ENCODE peak calls at places on chromosomes 13 and 19, in nine cellular contexts. T is hepatocyte; Z is AG04450; S is body of pancreas; O is neuronal stem cell; Y is A549; U is tibial nerve; F is iPS DF 6.9; Q is effector memory CD4-positive, alpha-beta T cell. M is an unnamed sample.

GRCh38 chr19:14460935-14461334 is 14.2 kb downstream of the PTGER1 start:
- DNase-seq in S (no peak), Q (no peak), U (no peak), Z (no peak), T (no peak), F (no peak), O (no peak), Y (no peak), M (no peak)

GRCh38 chr19:27794444-27795042 is 1418.4 kb downstream of the UQCRFS1 start:
- DNase-seq in S (no peak), Q (no peak), Y (no peak), Z (no peak), T (peak; percentile 57), U (no peak), O (peak; percentile 3), F (no peak), M (no peak)

GRCh38 chr13:32838985-32839384 is 177.2 kb upstream of the KL start:
- DNase-seq in Q (no peak), Y (no peak), U (no peak), Z (no peak), F (no peak), S (no peak), T (peak; percentile 71), O (no peak), M (no peak)

GRCh38 chr13:70203661-70204229 is 95.5 kb upstream of the KLHL1 start:
- DNase-seq in Q (no peak), O (no peak), Z (no peak), Y (no peak), T (no peak), S (no peak), U (no peak), F (peak; percentile 11), M (no peak)

GRCh38 chr19:18291590-18292459 is 10.4 kb upstream of the JUND start:
- DNase-seq in U (peak; percentile 71), S (peak; percentile 70), Q (peak; percentile 73), T (peak; percentile 94), F (no peak), Y (peak; percentile 65), Z (no peak), O (no peak), M (no peak)

GRCh38 chr19:45076029-45076850 is at the start of gene ZNF296:
- DNase-seq in U (peak; percentile 41), S (peak; percentile 77), Z (no peak), T (peak; percentile 90), F (peak; percentile 82), O (peak; percentile 50), Y (peak; percentile 94), Q (peak; percentile 73), M (no peak)

GRCh38 chr19:8510589-8511115 is 3.3 kb downstream of the ZNF414 start:
- DNase-seq in T (no peak), Y (no peak), U (no peak), Z (no peak), Q (no peak), O (no peak), S (no peak), F (no peak), M (no peak)

GRCh38 chr13:32427852-32428580 is at the start of gene N4BP2L1:
- DNase-seq in Q (peak; percentile 84), Y (peak; percentile 13), F (no peak), T (peak; percentile 79), O (no peak), U (peak; percentile 63), S (peak; percentile 81), Z (no peak), M (no peak)

GRCh38 chr19:46107371-46107770 is 17.1 kb downstream of the IGFL3 start:
- DNase-seq in Z (no peak), O (no peak), U (no peak), F (no peak), Q (no peak), S (no peak), Y (no peak), T (no peak), M (no peak)

GRCh38 chr13:102710261-102710679 is 15.4 kb upstream of the METTL21C start:
- DNase-seq in U (no peak), T (no peak), Q (no peak), F (no peak), O (no peak), Z (no peak), S (no peak), Y (no peak), M (no peak)

GRCh38 chr13:60584976-60585375 is 188.0 kb downstream of the TDRD3 start:
- DNase-seq in Q (no peak), S (no peak), Z (no peak), O (no peak), T (peak; percentile 46), F (no peak), U (peak; percentile 20), Y (no peak), M (no peak)

DNA sequence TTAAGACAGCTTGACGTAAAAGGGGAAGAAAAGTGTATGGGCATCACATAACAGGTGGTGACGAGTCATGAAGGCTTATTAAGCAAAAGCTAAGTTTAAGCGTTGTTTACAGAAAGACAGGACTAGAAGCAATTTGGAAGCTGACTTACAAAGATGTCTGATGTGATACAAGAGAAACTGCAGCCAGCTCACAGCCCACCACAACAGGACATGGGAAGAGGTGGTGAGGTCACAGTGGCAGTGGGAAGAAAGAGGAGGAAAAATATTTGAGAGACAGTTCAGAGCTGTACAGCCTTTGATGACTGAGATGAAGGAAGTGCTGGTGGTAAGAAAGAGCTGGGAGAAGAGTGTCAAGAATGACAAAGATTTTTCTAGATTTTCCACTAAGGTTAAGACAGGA is 181.5 kb downstream of the KLF12 start:
- DNase-seq in Y (no peak), Q (no peak), O (no peak), T (no peak), U (no peak), S (no peak), F (no peak), Z (peak; percentile 39), M (no peak)
- H3K9me3 ChIP-seq in Y (no peaks in the 10 kb centered on the region), Q (no peaks in the 10 kb centered on the region), O (no peaks in the 10 kb centered on the region), T (no peaks in the 10 kb centered on the region), U (no peaks in the 10 kb centered on the region), S (no peaks in the 10 kb centered on the region), F (no peaks in the 10 kb centered on the region), Z (no peaks in the 10 kb centered on the region), M (no peaks in the 10 kb centered on the region)

GRCh38 chr13:97004886-97005285 is 10.6 kb upstream of the OXGR1 start:
- DNase-seq in T (no peak), O (no peak), U (no peak), Q (no peak), S (no peak), F (no peak), Y (no peak), Z (no peak), M (no peak)

GRCh38 chr13:97004096-97004876 is 10.0 kb upstream of the OXGR1 start:
- DNase-seq in U (no peak), Q (no peak), O (no peak), T (peak; percentile 22), S (no peak), F (no peak), Z (peak; percentile 18), Y (no peak), M (no peak)

GRCh38 chr13:97001641-97002040 is 7.4 kb upstream of the OXGR1 start:
- DNase-seq in Y (no peak), U (no peak), O (no peak), Q (no peak), S (no peak), F (no peak), T (no peak), Z (no peak), M (no peak)

GRCh38 chr13:97002581-97002980 is 8.3 kb upstream of the OXGR1 start:
- DNase-seq in Y (no peak), S (no peak), F (no peak), T (no peak), O (no peak), Z (no peak), Q (no peak), U (no peak), M (no peak)

GRCh38 chr13:97003071-97003470 is 8.8 kb upstream of the OXGR1 start:
- DNase-seq in S (no peak), O (no peak), Z (no peak), F (no peak), U (no peak), T (no peak), Y (no peak), Q (no peak), M (no peak)
- H3K4me3 ChIP-seq in S (no peak overlapping the region), O (no peak overlapping the region), Z (no peak overlapping the region), F (no peak overlapping the region), U (no peak overlapping the region), T (no peak overlapping the region), Y (no peak overlapping the region), Q (no peak overlapping the region), M (no peak overlapping the region)

GRCh38 chr13:94707400-94708021 is 4.8 kb downstream of the SOX21 start:
- DNase-seq in U (no peak), T (no peak), Q (no peak), Y (peak; percentile 48), F (no peak), S (no peak), O (no peak), Z (no peak), M (peak; percentile 76)

GRCh38 chr13:94705081-94705751 is 7.1 kb downstream of the SOX21 start:
- DNase-seq in S (no peak), F (no peak), O (no peak), Y (no peak), U (no peak), Q (no peak), Z (no peak), T (no peak), M (no peak)

GRCh38 chr13:94706854-94707399 is 5.4 kb downstream of the SOX21 start:
- DNase-seq in F (no peak), T (no peak), Y (no peak), O (peak; percentile 97), U (no peak), S (no peak), Z (no peak), Q (no peak), M (no peak)

GRCh38 chr13:94704347-94705080 is 7.8 kb downstream of the SOX21 start:
- DNase-seq in T (no peak), Y (no peak), F (no peak), S (no peak), Q (no peak), O (no peak), U (no peak), Z (no peak), M (no peak)

DNA sequence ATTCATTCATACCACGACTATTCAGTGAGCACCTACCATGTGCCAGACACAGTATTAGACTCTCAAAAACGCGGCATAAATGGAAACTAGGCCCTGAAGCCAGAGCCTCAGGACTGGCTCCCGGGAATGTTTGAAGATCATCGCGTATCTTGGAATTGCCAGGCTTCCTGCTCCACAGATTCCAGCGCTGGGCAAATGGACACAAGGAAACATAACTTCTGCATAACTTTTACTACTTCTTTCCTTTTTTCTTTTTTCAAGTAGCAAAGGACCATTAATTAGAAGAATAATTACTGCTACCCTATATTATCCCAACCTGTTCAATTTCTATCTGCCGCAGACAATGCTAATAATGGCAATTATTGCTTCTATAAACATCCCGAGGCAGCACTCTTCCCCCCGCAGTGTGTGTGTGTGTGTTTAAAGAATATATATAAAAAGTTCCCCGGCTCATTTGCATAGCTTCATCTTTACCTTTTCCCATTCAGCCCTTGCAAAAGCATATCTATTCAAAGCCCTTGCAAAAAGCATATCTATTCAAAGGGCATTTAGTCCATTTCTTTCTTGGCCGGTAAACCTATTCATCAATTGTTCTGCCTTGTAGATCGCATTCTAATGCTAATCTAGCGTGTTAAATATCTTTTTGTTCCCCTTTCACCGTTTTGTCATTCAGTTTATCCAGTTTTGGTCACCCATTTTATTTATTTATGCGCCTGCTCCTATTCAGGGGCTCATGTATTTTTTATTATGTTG is 6.1 kb downstream of the SOX21 start:
- DNase-seq in T (no peak), Y (no peak), S (no peak), Q (no peak), F (no peak), Z (no peak), O (no peak), U (no peak), M (peak; percentile 34)
- H3K9me3 ChIP-seq in T (no peaks in the 10 kb centered on the region), Y (no peaks in the 10 kb centered on the region), S (no peaks in the 10 kb centered on the region), Q (peaks cover 3% of the 10 kb centered on the region), F (no peaks in the 10 kb centered on the region), Z (peaks cover 24% of the 10 kb centered on the region), O (peaks cover 2% of the 10 kb centered on the region), U (no peaks in the 10 kb centered on the region), M (no peaks in the 10 kb centered on the region)

GRCh38 chr19:719081-719512 is 10.4 kb downstream of the PALM start:
- DNase-seq in F (no peak), Y (no peak), U (peak; percentile 37), Z (no peak), O (no peak), T (no peak), Q (no peak), S (no peak), M (no peak)
- H3K4me3 ChIP-seq in F (no peak overlapping the region), Y (no peak overlapping the region), U (peak overlapping the region; percentile 14), Z (no peak overlapping the region), O (no peak overlapping the region), T (no peak overlapping the region), Q (no peak overlapping the region), S (no peak overlapping the region), M (peak overlapping the region; percentile 54)